ENCODE peak calls at places on chromosomes 1 and 21, in four cellular contexts. J, N, L and H are unnamed samples.

GRCh38 chr1:44339731-44340130 is 15.3 kb downstream of the ERI3 start:
- DNase-seq in J (no peak), N (no peak), L (no peak), H (no peak)

GRCh38 chr1:199629624-199630023 is 397.9 kb upstream of the NR5A2 start:
- DNase-seq in J (no peak), N (no peak), L (no peak), H (no peak)

GRCh38 chr1:31934706-31935629 is 3.2 kb downstream of the PTP4A2 start:
- DNase-seq in J (no peak), N (peak), L (no peak), H (peak)

GRCh38 chr1:107198581-107198980 is 57.7 kb downstream of the NTNG1 start:
- DNase-seq in J (no peak), N (no peak), L (no peak), H (no peak)

GRCh38 chr1:162388615-162389014 is 7.1 kb downstream of the C1orf226 start:
- DNase-seq in J (no peak), N (peak), L (no peak), H (peak)

GRCh38 chr1:93588955-93589354 is 92.7 kb downstream of the BCAR3 start:
- DNase-seq in J (no peak), N (no peak), L (no peak), H (no peak)

GRCh38 chr1:55317673-55318072 is 102.5 kb upstream of the USP24 start:
- DNase-seq in J (no peak), N (no peak), L (no peak), H (no peak)

GRCh38 chr1:57340361-57341192 is 83.3 kb downstream of the DAB1 start:
- DNase-seq in J (no peak), N (no peak), L (no peak), H (no peak)

GRCh38 chr1:32960819-32961355 is 3.7 kb downstream of the RNF19B start:
- DNase-seq in J (no peak), N (no peak), L (no peak), H (no peak)

GRCh38 chr1:33130297-33130696 is 49.3 kb downstream of the AZIN2 start:
- DNase-seq in J (no peak), N (peak), L (no peak), H (peak)

GRCh38 chr1:223123238-223123976 is 19.6 kb downstream of the TLR5 start:
- DNase-seq in J (peak), N (peak), L (no peak), H (peak)

GRCh38 chr1:154219511-154219910 is 1.2 kb upstream of the UBAP2L start:
- DNase-seq in J (no peak), N (peak), L (no peak), H (peak)

GRCh38 chr21:44418108-44418875 is 37.0 kb upstream of the LRRC3 start:
- DNase-seq in J (no peak), N (no peak), L (no peak), H (no peak)

GRCh38 chr1:211830055-211830329 is 571 bp downstream of the LPGAT1 start:
- DNase-seq in J (no peak), N (no peak), L (no peak), H (no peak)

GRCh38 chr1:113905435-113905861 is 322 bp downstream of the DCLRE1B start:
- DNase-seq in J (no peak), N (no peak), L (no peak), H (peak)

GRCh38 chr1:20237646-20238045 is 51.3 kb upstream of the PLA2G2C start:
- DNase-seq in J (no peak), N (no peak), L (no peak), H (no peak)

GRCh38 chr1:180616441-180616840 is 15.4 kb upstream of the XPR1 start:
- DNase-seq in J (no peak), N (no peak), L (no peak), H (no peak)

GRCh38 chr1:161020573-161021167 is at the start of gene F11R:
- DNase-seq in J (peak), N (peak), L (no peak), H (peak)

GRCh38 chr1:71417421-71417820 is 336.6 kb upstream of the ZRANB2 start:
- DNase-seq in J (no peak), N (no peak), L (no peak), H (no peak)

GRCh38 chr1:221632072-221632471 is 109.8 kb downstream of the DUSP10 start:
- DNase-seq in J (no peak), N (no peak), L (no peak), H (no peak)

GRCh38 chr21:44984792-44985440 is 45.1 kb downstream of the SLX9 start:
- DNase-seq in J (peak), N (no peak), L (no peak), H (no peak)

GRCh38 chr1:160997323-160998038 is 23.5 kb downstream of the F11R start:
- DNase-seq in J (peak), N (peak), L (no peak), H (peak)

GRCh38 chr1:222012816-222013215 is 270.9 kb upstream of the DUSP10 start:
- DNase-seq in J (no peak), N (no peak), L (no peak), H (no peak)

GRCh38 chr1:76218888-76219588 is 144.5 kb downstream of the ST6GALNAC3 start:
- DNase-seq in J (no peak), N (no peak), L (no peak), H (no peak)

GRCh38 chr1:23751050-23751814 is 8.0 kb downstream of the ELOA start:
- DNase-seq in J (no peak), N (peak), L (no peak), H (peak)

GRCh38 chr1:230696722-230697432 is 17.0 kb downstream of the AGT start:
- DNase-seq in J (no peak), N (no peak), L (no peak), H (no peak)

GRCh38 chr1:157004771-157005170 is 40.8 kb downstream of the ARHGEF11 start:
- DNase-seq in J (no peak), N (peak), L (no peak), H (no peak)

GRCh38 chr1:241900381-241900780 is 52.4 kb downstream of the EXO1 start:
- DNase-seq in J (no peak), N (no peak), L (no peak), H (no peak)
- TF ChIP-seq CTCF in J (no peak), N (no peak), L (no peak), H (no peak)

GRCh38 chr1:175150596-175151319 is 41.8 kb downstream of the KIAA0040 start:
- DNase-seq in J (no peak), N (peak), L (no peak), H (peak)
- TF ChIP-seq CTCF in J (no peak), N (no peak), L (no peak), H (no peak)

GRCh38 chr1:201119826-201120225 is 7.2 kb downstream of the ASCL5 start:
- DNase-seq in J (no peak), N (peak), L (no peak), H (no peak)

GRCh38 chr1:201115390-201115937 is 3.2 kb upstream of the CACNA1S start:
- DNase-seq in J (no peak), N (no peak), L (no peak), H (no peak)

GRCh38 chr1:201122321-201123017 is 4.5 kb downstream of the ASCL5 start:
- DNase-seq in J (no peak), N (no peak), L (no peak), H (peak)

GRCh38 chr1:201116091-201116490 is 3.9 kb upstream of the CACNA1S start:
- DNase-seq in J (no peak), N (no peak), L (no peak), H (no peak)

GRCh38 chr1:201119206-201119814 is 7.1 kb upstream of the CACNA1S start:
- DNase-seq in J (peak), N (peak), L (no peak), H (no peak)
- TF ChIP-seq CTCF in J (peak), N (peak), L (peak), H (no peak)

DNA sequence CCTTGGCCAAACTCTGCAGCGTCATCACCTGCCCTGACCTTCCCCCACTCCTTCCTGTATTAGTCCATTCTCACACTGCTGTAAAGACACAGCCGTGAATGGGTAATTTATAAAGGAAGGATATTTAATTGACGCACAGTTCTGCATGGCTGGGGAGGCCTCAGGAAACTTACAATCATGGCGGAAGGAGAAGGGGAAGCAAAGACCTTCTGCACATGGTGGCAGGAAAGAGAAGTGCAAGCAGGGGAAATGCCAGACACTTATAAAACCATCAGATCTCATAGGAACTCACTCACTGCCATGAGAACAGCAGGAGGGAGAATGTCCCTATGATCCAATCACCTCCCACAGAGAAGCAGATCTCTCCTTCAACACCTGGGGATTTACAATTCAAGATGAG is 408.5 kb downstream of the PTPRU start:
- DNase-seq in J (no peak), N (no peak), L (no peak), H (no peak)
- TF ChIP-seq CTCF in J (no peak), N (no peak), L (no peak), H (no peak)

DNA sequence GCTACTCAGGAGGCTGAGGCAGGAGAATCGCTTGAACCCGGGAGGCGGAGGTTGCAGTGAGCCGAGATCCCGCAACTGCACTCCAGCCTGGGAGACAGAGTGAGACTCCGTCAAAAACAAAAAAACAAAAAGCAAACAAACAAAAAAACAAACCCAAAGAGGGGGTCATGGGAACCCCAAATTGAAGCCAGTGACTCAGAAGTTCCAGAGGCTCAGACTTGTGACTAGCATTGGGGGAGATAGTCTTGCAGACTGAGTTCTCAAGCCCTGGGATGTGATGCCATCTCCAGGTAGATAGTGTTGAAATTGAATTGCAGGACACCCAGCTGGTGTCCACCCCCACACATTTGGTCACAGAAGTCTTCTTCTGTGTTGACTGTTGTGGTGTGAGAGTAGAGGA is 24.9 kb upstream of the ENO1 start:
- DNase-seq in J (no peak), N (peak), L (no peak), H (peak)
- TF ChIP-seq CTCF in J (no peak), N (no peak), L (no peak), H (no peak)

GRCh38 chr1:166839600-166840308 is 479 bp downstream of the POGK start:
- DNase-seq in J (peak), N (peak), L (no peak), H (peak)
- TF ChIP-seq CTCF in J (peak), N (peak), L (peak), H (peak)

GRCh38 chr1:150537732-150538684 is 11.2 kb upstream of the ADAMTSL4 start:
- DNase-seq in J (peak), N (peak), L (no peak), H (no peak)
- TF ChIP-seq CTCF in J (no peak), N (no peak), L (peak), H (no peak)

GRCh38 chr1:37006132-37006868 is 28.0 kb downstream of the GRIK3 start:
- DNase-seq in J (no peak), N (no peak), L (no peak), H (no peak)

GRCh38 chr1:37001697-37002096 is 32.6 kb downstream of the GRIK3 start:
- DNase-seq in J (no peak), N (no peak), L (no peak), H (peak)

GRCh38 chr1:37002898-37003297 is 31.4 kb downstream of the GRIK3 start:
- DNase-seq in J (no peak), N (no peak), L (no peak), H (no peak)
- TF ChIP-seq CTCF in J (no peak), N (no peak), L (no peak), H (no peak)

GRCh38 chr1:220275430-220275829 is 3.2 kb upstream of the RAB3GAP2 start:
- DNase-seq in J (no peak), N (no peak), L (no peak), H (no peak)

GRCh38 chr1:220272841-220273090 is 513 bp upstream of the RAB3GAP2 start:
- DNase-seq in J (no peak), N (no peak), L (no peak), H (no peak)

GRCh38 chr1:220274122-220274855 is 2.0 kb upstream of the RAB3GAP2 start:
- DNase-seq in J (no peak), N (peak), L (no peak), H (no peak)

GRCh38 chr1:220271706-220272046 is 577 bp downstream of the RAB3GAP2 start:
- DNase-seq in J (no peak), N (peak), L (no peak), H (peak)

GRCh38 chr1:220272047-220272840 is at the start of gene RAB3GAP2:
- DNase-seq in J (peak), N (peak), L (peak), H (peak)
- TF ChIP-seq CTCF in J (no peak), N (no peak), L (no peak), H (no peak)